ENCODE peak calls at places on chromosomes 5 and 9, in ten cellular contexts. H is fibroblast of lung; N is left ventricle myocardium inferior; A is left lung; L is RWPE2; C is mammary epithelial cell; D is SK-N-SH; O is adipocyte; G is CD8-positive, alpha-beta T cell; J is psoas muscle. Q is an unnamed sample. For H3K27me3 and H3K4me1, the result is how much of the 10 kb centered on the place peaks cover.

GRCh38 chr5:54443264-54443663 is 12.2 kb upstream of the HSPB3 start:
- DNase-seq in H (peak), N (no peak), A (no peak), L (no peak), C (peak), D (peak), O (peak), G (no peak), J (no peak), Q (no peak)

GRCh38 chr5:137516251-137516797 is 17.2 kb upstream of the SPOCK1 start:
- DNase-seq in H (no peak), N (no peak), A (no peak), L (no peak), C (no peak), D (no peak), O (no peak), G (no peak), J (no peak), Q (no peak)

GRCh38 chr5:114362197-114362976 is 517 bp downstream of the KCNN2 start:
- DNase-seq in H (peak), N (peak), A (peak), L (peak), C (peak), D (peak), O (peak), G (no peak), J (no peak), Q (no peak)

GRCh38 chr5:123120197-123120596 is 31.2 kb downstream of the PRDM6 start:
- DNase-seq in H (no peak), N (no peak), A (no peak), L (no peak), C (no peak), D (peak), O (peak), G (no peak), J (no peak), Q (no peak)

GRCh38 chr9:35771079-35771441 is 17.0 kb upstream of the MSMP start:
- DNase-seq in H (no peak), N (peak), A (no peak), L (no peak), C (no peak), D (no peak), O (no peak), G (no peak), J (peak), Q (peak)

GRCh38 chr9:13606576-13606975 is 327.1 kb upstream of the MPDZ start:
- DNase-seq in H (no peak), N (no peak), A (no peak), L (no peak), C (no peak), D (no peak), O (no peak), G (no peak), J (no peak), Q (no peak)

GRCh38 chr9:129885018-129885669 is 49.9 kb downstream of the USP20 start:
- DNase-seq in H (no peak), N (no peak), A (peak), L (no peak), C (no peak), D (no peak), O (peak), G (peak), J (no peak), Q (peak)

GRCh38 chr9:129333613-129333960 is 155.5 kb upstream of the IER5L start:
- DNase-seq in H (no peak), N (no peak), A (peak), L (no peak), C (no peak), D (no peak), O (no peak), G (no peak), J (no peak), Q (no peak)

GRCh38 chr5:150905312-150905683 is 518 bp upstream of the ZNF300 start:
- DNase-seq in H (no peak), N (no peak), A (no peak), L (no peak), C (no peak), D (no peak), O (no peak), G (no peak), J (no peak), Q (no peak)

GRCh38 chr9:126615251-126615790 is 1.6 kb downstream of the LMX1B start:
- DNase-seq in H (peak), N (no peak), A (no peak), L (peak), C (peak), D (no peak), O (peak), G (peak), J (peak), Q (peak)

GRCh38 chr5:33781286-33781685 is 110.5 kb downstream of the ADAMTS12 start:
- DNase-seq in H (peak), N (no peak), A (no peak), L (no peak), C (peak), D (peak), O (peak), G (no peak), J (no peak), Q (no peak)

GRCh38 chr5:42949348-42950090 is 90.6 kb downstream of the ANXA2R start:
- DNase-seq in H (peak), N (peak), A (peak), L (no peak), C (no peak), D (peak), O (peak), G (peak), J (peak), Q (peak)

GRCh38 chr9:100590481-100590880 is 12.6 kb downstream of the CAVIN4 start:
- DNase-seq in H (peak), N (no peak), A (no peak), L (no peak), C (no peak), D (no peak), O (peak), G (no peak), J (no peak), Q (no peak)

GRCh38 chr5:52799358-52799982 is 11.8 kb downstream of the ITGA1 start:
- DNase-seq in H (peak), N (peak), A (peak), L (no peak), C (no peak), D (peak), O (peak), G (no peak), J (peak), Q (peak)

GRCh38 chr5:1235379-1235778 is 10.2 kb downstream of the SLC6A18 start:
- DNase-seq in H (no peak), N (no peak), A (no peak), L (no peak), C (no peak), D (no peak), O (no peak), G (no peak), J (no peak), Q (no peak)

GRCh38 chr5:61563401-61563800 is 231.3 kb downstream of the ZSWIM6 start:
- DNase-seq in H (no peak), N (no peak), A (no peak), L (no peak), C (peak), D (no peak), O (no peak), G (no peak), J (no peak), Q (peak)

GRCh38 chr5:82641362-82641988 is 363.3 kb upstream of the RPS23 start:
- DNase-seq in H (peak), N (peak), A (peak), L (no peak), C (peak), D (peak), O (peak), G (no peak), J (peak), Q (peak)

GRCh38 chr9:38685535-38685934 is 34.4 kb downstream of the FAM240B start:
- DNase-seq in H (no peak), N (no peak), A (no peak), L (no peak), C (no peak), D (no peak), O (no peak), G (no peak), J (no peak), Q (no peak)

GRCh38 chr5:36820900-36821299 is 55.7 kb upstream of the NIPBL start:
- DNase-seq in H (no peak), N (no peak), A (no peak), L (no peak), C (no peak), D (no peak), O (no peak), G (no peak), J (no peak), Q (no peak)

GRCh38 chr5:119527346-119527745 is 75.0 kb downstream of the HSD17B4 start:
- DNase-seq in H (no peak), N (no peak), A (no peak), L (no peak), C (peak), D (no peak), O (peak), G (no peak), J (no peak), Q (no peak)

GRCh38 chr9:95666096-95666784 is 149.5 kb upstream of the PTCH1 start:
- DNase-seq in H (no peak), N (no peak), A (no peak), L (no peak), C (no peak), D (no peak), O (no peak), G (no peak), J (no peak), Q (no peak)

GRCh38 chr5:152551061-152551460 is 146.0 kb upstream of the NMUR2 start:
- DNase-seq in H (no peak), N (no peak), A (no peak), L (no peak), C (no peak), D (no peak), O (no peak), G (no peak), J (no peak), Q (no peak)

GRCh38 chr5:152547202-152547601 is 142.1 kb upstream of the NMUR2 start:
- DNase-seq in H (no peak), N (no peak), A (no peak), L (no peak), C (peak), D (no peak), O (no peak), G (no peak), J (no peak), Q (no peak)

GRCh38 chr5:152546493-152546892 is 141.4 kb upstream of the NMUR2 start:
- DNase-seq in H (no peak), N (no peak), A (no peak), L (no peak), C (peak), D (no peak), O (no peak), G (no peak), J (no peak), Q (no peak)

DNA sequence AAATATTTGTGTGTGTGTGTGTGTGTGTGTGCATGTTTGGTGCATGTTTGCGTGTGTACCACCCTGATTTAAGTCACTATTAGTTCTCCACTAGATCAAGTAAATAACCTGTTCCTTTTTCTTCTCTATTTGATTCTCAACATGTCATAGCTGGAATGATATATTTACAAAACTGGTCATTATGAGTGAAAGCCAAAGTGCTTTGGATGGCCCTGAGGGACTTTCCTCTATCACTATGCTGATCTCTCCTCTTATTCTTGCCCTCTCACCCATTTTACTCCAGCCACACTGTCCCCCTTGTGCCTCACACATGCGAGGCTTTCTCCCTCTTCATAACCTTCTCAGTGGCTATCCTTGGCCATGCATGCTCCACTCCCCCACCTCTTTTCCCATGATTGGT is 144.6 kb upstream of the NMUR2 start:
- DNase-seq in H (no peak), N (no peak), A (no peak), L (no peak), C (no peak), D (no peak), O (no peak), G (no peak), J (no peak), Q (no peak)
- H3K27me3 ChIP-seq in H (under half), N (under half), A (under half), L (under half), C (under half), D (under half), O (under half), G (under half), J (under half), Q (under half)

GRCh38 chr9:136018257-136019031 is 57.3 kb upstream of the UBAC1 start:
- DNase-seq in H (no peak), N (peak), A (peak), L (no peak), C (no peak), D (peak), O (no peak), G (no peak), J (no peak), Q (no peak)
- H3K4me1 ChIP-seq in H (under half), N (under half), A (under half), L (under half), C (under half), D (under half), O (under half), G (under half), J (under half), Q (under half)

GRCh38 chr5:132825165-132825823 is 5.2 kb downstream of the SHROOM1 start:
- DNase-seq in H (no peak), N (no peak), A (no peak), L (no peak), C (no peak), D (no peak), O (no peak), G (no peak), J (no peak), Q (no peak)

GRCh38 chr5:132827943-132828673 is 2.3 kb downstream of the SHROOM1 start:
- DNase-seq in H (no peak), N (no peak), A (no peak), L (no peak), C (no peak), D (no peak), O (no peak), G (no peak), J (no peak), Q (no peak)

GRCh38 chr5:132824426-132824825 is 6.0 kb downstream of the SHROOM1 start:
- DNase-seq in H (no peak), N (no peak), A (no peak), L (no peak), C (no peak), D (no peak), O (no peak), G (no peak), J (no peak), Q (no peak)

GRCh38 chr5:132825824-132826391 is 4.5 kb downstream of the SHROOM1 start:
- DNase-seq in H (no peak), N (no peak), A (no peak), L (no peak), C (no peak), D (no peak), O (no peak), G (no peak), J (no peak), Q (no peak)

DNA sequence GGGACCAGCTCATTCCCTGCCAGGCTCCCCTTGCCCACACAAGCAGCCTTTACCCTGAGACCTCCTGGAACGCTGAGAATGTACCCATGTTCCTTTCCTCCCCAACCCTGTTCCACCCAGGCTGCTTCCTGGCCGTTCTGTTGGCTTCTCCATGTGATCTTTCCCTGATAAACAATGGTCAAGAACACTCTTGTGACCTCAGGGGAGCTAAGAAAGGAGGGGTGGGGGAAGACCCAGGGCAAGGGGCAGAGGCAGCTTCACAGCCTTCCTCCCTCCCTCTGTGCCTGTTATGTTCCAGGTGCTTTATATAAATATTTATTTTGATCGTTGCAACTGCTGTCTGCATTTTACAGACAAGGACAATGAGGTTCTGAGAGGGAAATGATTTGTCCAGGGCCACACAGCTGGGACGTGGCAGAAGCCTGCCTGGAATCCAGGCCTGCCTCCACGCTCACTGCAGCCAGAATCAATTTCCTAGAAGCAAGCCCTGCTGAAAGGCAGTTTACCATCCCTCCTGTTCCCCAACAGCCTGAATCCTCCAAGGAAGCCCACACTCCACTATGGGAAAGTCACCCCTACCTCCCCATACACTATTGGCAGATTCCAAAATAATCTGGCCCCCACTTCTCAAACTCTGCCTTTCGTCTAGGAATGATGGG is 3.9 kb downstream of the SHROOM1 start:
- DNase-seq in H (no peak), N (no peak), A (no peak), L (no peak), C (no peak), D (no peak), O (no peak), G (no peak), J (no peak), Q (no peak)
- H3K27me3 ChIP-seq in H (under half), N (under half), A (under half), L (under half), C (under half), D (under half), O (under half), G (under half), J (under half), Q (under half)

GRCh38 chr9:127923771-127924170 is 6.8 kb downstream of the PIP5KL1 start:
- DNase-seq in H (peak), N (no peak), A (no peak), L (no peak), C (peak), D (no peak), O (peak), G (no peak), J (no peak), Q (no peak)

GRCh38 chr9:127923046-127923445 is 6.2 kb upstream of the ST6GALNAC4 start:
- DNase-seq in H (no peak), N (no peak), A (no peak), L (no peak), C (no peak), D (peak), O (no peak), G (no peak), J (no peak), Q (no peak)

GRCh38 chr9:127920794-127921193 is 4.0 kb upstream of the ST6GALNAC4 start:
- DNase-seq in H (no peak), N (no peak), A (no peak), L (no peak), C (no peak), D (no peak), O (no peak), G (no peak), J (no peak), Q (no peak)

GRCh38 chr9:127919253-127919815 is 2.5 kb upstream of the ST6GALNAC4 start:
- DNase-seq in H (peak), N (peak), A (peak), L (peak), C (peak), D (no peak), O (peak), G (no peak), J (peak), Q (peak)

DNA sequence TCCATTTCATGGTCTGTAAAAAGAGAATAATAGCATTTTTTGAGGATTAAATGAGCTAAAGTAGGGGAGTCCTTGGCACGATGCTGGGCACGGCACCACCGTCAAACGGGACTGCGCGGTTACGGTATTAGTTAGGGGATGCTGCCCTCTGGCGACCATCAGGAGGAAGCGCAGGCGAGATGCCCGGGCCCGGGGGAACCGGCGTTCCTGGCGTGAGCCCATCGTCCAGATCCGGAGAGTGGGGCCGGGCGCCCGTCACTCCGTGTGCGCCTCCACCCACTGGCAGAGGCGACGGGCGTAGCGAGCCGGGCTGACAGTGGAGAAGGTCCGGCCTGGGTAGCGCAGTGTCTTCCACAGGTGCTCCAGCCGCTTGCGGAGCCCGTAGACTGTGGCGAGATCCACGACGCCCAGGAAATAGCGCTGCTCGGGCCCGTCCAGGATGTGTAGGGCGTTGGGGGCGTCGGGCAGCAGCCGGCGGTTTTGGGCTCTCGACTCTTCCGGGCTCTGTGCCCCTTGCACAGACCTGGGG is 4.8 kb upstream of the ST6GALNAC4 start:
- DNase-seq in H (peak), N (peak), A (peak), L (no peak), C (no peak), D (peak), O (peak), G (peak), J (peak), Q (peak)
- H3K4me1 ChIP-seq in H (under half), N (under half), A (under half), L (under half), C (under half), D (under half), O (half or more), G (under half), J (under half), Q (under half)

DNA sequence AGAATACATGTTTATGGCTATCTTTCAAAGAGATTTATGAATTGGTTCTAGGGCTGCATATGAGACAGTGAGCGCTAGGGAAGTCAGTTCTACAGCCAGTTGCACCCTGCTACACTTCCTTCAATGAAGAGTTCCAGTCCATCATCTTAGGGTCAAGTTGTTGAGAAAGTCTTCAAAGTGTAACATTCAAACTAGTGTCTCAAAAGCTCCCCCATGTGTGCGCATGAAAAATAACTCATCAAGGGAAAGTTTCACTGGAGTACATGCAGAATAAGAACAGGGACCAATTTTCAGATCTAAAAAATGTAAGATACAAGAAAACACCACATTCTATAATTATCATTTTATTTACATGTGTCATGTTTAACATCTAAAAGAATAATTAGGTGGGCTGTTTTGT is 317.2 kb downstream of the DEPDC1B start:
- DNase-seq in H (peak), N (no peak), A (no peak), L (no peak), C (peak), D (peak), O (peak), G (no peak), J (no peak), Q (peak)
- H3K27me3 ChIP-seq in H (under half), N (under half), A (under half), L (under half), C (under half), D (under half), O (under half), G (under half), J (under half), Q (under half)

DNA sequence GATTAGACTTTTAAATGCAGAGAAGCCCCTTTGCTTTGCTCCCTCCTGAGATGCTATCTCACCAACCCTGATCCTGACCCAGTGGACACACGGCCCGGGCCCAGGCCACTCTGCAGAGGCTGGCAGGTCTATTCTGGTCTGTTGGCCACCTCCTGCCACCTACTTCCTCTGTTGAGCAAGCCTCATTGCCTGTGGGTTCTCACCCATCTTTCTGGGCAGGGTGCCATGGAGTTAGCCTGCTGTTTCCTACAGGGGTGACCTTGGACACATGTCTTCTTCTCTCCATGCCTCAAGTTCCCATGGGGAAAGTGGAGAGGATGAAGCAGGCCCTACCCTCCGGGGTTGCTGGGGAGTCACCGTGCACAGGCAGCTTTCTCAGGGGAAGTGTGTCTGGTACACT is 266.2 kb upstream of the IRX1 start:
- DNase-seq in H (no peak), N (no peak), A (no peak), L (no peak), C (no peak), D (no peak), O (no peak), G (no peak), J (no peak), Q (no peak)
- H3K4me1 ChIP-seq in H (under half), N (under half), A (under half), L (under half), C (under half), D (under half), O (under half), G (under half), J (under half), Q (under half)

GRCh38 chr9:76868897-76869296 is 37.0 kb downstream of the PRUNE2 start:
- DNase-seq in H (no peak), N (no peak), A (no peak), L (no peak), C (peak), D (no peak), O (no peak), G (no peak), J (no peak), Q (no peak)
- H3K27me3 ChIP-seq in H (under half), N (half or more), A (under half), L (under half), C (under half), D (half or more), O (under half), G (under half), J (under half), Q (under half)

Q was measured in small intestine.